ENCODE peak calls at places on chromosomes 3 and 15, in four cellular contexts. D is GM12878, E is A549, R is ovary. M is an unnamed sample.

GRCh38 chr15:34993413-34993812 is 5.3 kb upstream of the ZNF770 start:
- DNase-seq in D (no peak), E (no peak), R (no peak), M (no peak)

GRCh38 chr3:138426211-138426610 is 8.2 kb upstream of the ESYT3 start:
- DNase-seq in D (no peak), E (no peak), R (no peak), M (no peak)

GRCh38 chr3:156509209-156510174 is 45.4 kb downstream of the SSR3 start:
- DNase-seq in D (no peak), E (peak; percentile 51), R (no peak), M (no peak)

GRCh38 chr3:161274691-161275298 is 53.7 kb downstream of the NMD3 start:
- DNase-seq in D (no peak), E (peak; percentile 39), R (no peak), M (no peak)

GRCh38 chr3:27568393-27568792 is 84.2 kb upstream of the SLC4A7 start:
- DNase-seq in D (no peak), E (no peak), R (peak; percentile 19), M (no peak)

GRCh38 chr15:76566276-76566675 is 229.7 kb downstream of the ISL2 start:
- DNase-seq in D (no peak), E (no peak), R (no peak), M (no peak)

GRCh38 chr15:100383302-100384107 is 41.7 kb upstream of the ADAMTS17 start:
- DNase-seq in D (no peak), E (peak; percentile 64), R (peak; percentile 30), M (no peak)

GRCh38 chr3:12943124-12944021 is 102.0 kb upstream of the RPL32 start:
- DNase-seq in D (no peak), E (no peak), R (no peak), M (no peak)

GRCh38 chr3:127103116-127103515 is 89.8 kb upstream of the PRR23E start:
- DNase-seq in D (no peak), E (no peak), R (no peak), M (no peak)

GRCh38 chr3:53708001-53708621 is 138.1 kb downstream of the CHDH start:
- DNase-seq in D (no peak), E (peak; percentile 47), R (no peak), M (peak; percentile 75)

GRCh38 chr15:27694506-27695077 is 404.5 kb downstream of the OCA2 start:
- DNase-seq in D (no peak), E (no peak), R (no peak), M (no peak)

GRCh38 chr3:14472471-14473351 is 67.4 kb downstream of the GRIP2 start:
- DNase-seq in D (no peak), E (peak; percentile 44), R (peak; percentile 77), M (no peak)

GRCh38 chr3:42228796-42229195 is 37.2 kb downstream of the CCK start:
- DNase-seq in D (no peak), E (peak; percentile 21), R (no peak), M (no peak)
- TF ChIP-seq CTCF in D (peak; percentile 45), E (peak; percentile 38), R (no peak), M (no peak)

DNA sequence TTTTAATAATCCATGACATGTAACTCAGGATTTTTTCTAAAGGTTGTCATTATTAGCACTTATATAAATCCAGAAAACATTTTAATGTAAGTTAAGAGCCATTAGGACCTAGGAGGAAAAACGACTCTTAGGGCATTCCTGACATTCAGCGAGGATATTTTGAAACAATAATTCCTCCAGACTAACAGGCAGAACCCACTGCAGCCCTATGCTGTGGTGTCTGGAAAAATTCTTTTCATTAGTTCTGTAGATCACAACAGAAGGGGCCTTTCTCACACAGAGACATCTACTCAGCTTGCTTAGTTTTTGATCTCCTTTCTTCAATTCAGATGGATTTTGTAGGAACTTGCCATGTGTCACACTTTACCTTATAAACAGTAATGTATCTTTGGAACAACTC is 113.1 kb upstream of the MBNL1 start:
- DNase-seq in D (no peak), E (no peak), R (no peak), M (no peak)
- H3K27ac ChIP-seq in D (no peak overlapping the region), E (no peak overlapping the region), R (no peak overlapping the region), M (peak overlapping the region; percentile 34)

DNA sequence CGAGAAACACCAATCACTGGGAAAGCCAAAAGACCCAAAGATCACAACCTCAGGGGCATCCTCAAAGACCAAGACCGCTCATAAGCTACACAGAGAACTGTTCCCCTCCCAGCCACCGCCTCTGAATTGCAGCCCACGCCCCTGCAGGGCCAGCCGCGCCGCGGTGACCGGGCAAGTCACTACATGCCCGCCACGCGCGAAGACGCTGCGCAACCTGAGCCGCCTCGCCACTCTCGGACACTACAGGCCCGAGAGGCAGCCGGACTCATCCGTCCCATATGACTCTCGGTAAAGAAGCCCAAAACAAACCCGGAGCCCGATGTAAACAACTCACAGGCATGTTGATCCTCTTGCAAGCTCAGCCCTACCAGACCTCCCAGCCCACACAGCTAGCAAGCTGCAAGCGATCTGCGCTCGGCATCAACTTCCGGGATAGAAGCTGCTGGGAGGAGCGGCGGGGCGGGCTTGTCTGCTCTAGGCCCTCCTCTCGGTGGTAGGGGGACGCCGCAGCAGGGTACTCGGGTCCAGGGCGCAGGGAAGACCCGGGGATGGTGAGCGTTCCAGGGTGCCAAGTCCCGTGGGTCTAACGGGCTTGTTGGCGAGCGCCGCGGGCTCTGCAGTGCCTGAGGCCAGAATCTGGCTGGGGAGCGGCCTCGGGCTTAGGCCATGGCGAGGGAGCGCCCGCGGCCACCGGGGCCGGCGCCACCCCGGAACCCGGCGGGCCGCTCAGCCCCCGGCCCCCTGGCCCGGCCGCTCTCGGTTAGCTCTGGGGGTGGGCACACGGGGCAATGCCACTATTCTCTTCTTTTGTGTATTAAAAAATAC is at the start of gene RPS27L:
- DNase-seq in D (peak; percentile 77), E (peak; percentile 98), R (peak; percentile 89), M (peak; percentile 97)
- TF ChIP-seq EP300 in D (peak; percentile 39), E (no peak), R (no peak), M (no peak)

DNA sequence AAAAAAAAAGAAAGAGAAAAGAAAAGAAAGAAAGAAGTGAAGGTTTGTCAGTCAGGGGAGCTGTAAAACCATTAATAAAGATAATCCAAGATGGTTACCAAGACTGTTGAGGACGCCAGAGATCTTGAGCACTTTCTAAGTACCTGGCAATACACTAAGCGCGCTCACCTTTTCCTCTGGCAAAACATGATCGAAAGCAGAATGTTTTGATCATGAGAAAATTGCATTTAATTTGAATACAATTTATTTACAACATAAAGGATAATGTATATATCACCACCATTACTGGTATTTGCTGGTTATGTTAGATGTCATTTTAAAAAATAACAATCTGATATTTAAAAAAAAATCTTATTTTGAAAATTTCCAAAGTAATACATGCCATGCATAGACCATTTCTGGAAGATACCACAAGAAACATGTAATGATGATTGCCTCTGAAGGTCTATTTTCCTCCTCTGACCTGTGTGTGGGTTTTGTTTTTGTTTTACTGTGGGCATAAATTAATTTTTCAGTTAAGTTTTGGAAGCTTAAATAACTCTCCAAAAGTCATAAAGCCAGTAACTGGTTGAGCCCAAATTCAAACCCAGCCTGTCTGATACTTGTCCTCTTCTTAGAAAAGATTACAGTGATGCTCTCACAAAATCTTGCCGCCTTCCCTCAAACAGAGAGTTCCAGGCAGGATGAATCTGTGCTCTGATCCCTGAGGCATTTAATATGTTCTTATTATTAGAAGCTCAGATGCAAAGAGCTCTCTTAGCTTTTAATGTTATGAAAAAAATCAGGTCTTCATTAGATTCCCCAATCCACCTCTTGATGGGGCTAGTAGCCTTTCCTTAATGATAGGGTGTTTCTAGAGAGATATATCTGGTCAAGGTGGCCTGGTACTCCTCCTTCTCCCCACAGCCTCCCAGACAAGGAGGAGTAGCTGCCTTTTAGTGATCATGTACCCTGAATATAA is 2.0 kb downstream of the B2M start:
- DNase-seq in D (no peak), E (peak; percentile 60), R (no peak), M (no peak)
- TF ChIP-seq CTCF in D (peak; percentile 34), E (peak; percentile 42), R (no peak), M (peak; percentile 6)

GRCh38 chr3:114450008-114450596 is 156.3 kb downstream of the TIGIT start:
- DNase-seq in D (no peak), E (no peak), R (no peak), M (no peak)

GRCh38 chr3:114451561-114452018 is 157.8 kb downstream of the TIGIT start:
- DNase-seq in D (no peak), E (no peak), R (peak; percentile 36), M (no peak)

GRCh38 chr3:114451051-114451451 is 157.2 kb downstream of the TIGIT start:
- DNase-seq in D (no peak), E (no peak), R (peak; percentile 27), M (no peak)

GRCh38 chr3:114453296-114453888 is 159.6 kb downstream of the TIGIT start:
- DNase-seq in D (no peak), E (no peak), R (no peak), M (no peak)

DNA sequence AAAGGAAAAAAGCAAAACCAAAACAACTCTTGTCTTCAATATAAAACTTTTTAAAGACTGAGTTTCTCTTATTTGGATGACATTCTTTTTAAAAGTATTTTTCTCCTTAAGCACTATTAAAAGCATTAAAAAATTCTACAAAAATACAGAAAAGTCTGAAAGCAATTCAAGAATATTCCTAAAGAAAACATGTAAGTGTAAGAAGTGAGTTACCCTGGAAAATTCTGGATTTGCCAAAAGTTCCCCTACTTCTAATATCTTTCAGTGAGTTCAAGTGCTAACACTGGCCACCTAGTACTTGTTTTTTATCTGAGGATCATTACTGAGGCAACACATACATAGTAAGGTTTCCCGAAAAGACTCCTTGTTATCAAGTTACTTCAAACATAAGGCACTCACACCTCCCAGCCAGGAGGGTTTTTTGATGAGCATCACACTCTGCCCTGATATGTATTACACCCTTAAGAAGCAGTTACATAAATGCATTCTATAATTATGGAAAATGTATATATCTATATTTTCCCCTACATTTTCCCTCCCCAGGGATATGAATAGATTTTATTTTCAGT is 158.4 kb downstream of the TIGIT start:
- DNase-seq in D (no peak), E (no peak), R (no peak), M (no peak)
- H3K27ac ChIP-seq in D (peak overlapping the region; percentile 93), E (no peak overlapping the region), R (no peak overlapping the region), M (peak overlapping the region; percentile 29)

DNA sequence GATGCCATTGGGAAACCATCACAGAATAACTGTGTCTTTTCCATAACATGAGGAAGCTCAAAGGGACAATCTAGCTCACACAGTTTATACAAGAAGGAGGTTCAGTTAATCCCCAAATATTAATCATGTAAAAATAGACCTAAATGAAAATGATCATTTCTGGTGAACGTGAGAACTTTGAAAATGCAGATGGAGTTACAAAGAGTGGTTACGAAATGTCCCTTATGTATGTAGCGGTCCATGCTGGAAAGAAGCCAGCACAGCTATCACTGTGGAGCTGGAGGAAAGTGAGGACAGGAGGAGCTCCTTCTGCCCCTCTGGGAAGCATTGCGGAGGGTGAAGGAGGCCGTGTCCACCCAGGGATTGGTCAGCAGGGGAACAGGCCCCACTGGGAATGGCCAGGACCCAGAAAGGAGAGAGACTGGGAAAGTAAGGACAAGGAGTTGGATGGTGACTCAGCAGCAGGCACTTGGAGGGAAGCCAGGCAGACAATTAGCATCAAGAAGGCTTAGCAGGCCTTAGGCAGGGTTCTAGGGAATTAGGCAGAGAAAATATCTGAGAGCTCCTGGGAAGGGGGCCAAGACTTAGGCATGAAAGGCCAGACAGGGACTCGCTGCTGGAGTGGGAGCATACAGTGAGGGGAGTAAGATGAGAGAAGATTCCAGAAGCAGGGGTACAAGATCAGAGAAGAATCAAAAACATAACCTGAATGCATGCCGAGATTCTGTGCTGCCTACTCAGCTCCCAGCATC is 171.2 kb upstream of the UMPS start:
- DNase-seq in D (no peak), E (peak; percentile 81), R (peak; percentile 69), M (peak; percentile 94)
- TF ChIP-seq EP300 in D (no peak), E (no peak), R (no peak), M (no peak)

GRCh38 chr3:149453140-149453805 is 21.2 kb upstream of the TM4SF4 start:
- DNase-seq in D (no peak), E (no peak), R (no peak), M (peak; percentile 7)
- TF ChIP-seq CTCF in D (no peak), E (no peak), R (no peak), M (no peak)

GRCh38 chr3:37068031-37068430 is 74.7 kb downstream of the MLH1 start:
- DNase-seq in D (no peak), E (no peak), R (no peak), M (no peak)
- H3K27ac ChIP-seq in D (no peak overlapping the region), E (no peak overlapping the region), R (no peak overlapping the region), M (no peak overlapping the region)

M was measured in esophagus muscularis mucosa.